ENCODE peak calls at places on chromosomes 5 and 9, in seven cellular contexts. F is DND-41; L is WTC11; V is fibroblast of pulmonary artery; K is CD4-positive, alpha-beta memory T cell; D is D341Med; E is AG04450. G is an unnamed sample.

GRCh38 chr5:107516452-107517184 is 154.1 kb downstream of the EFNA5 start:
- DNase-seq in F (no peak), L (no peak), V (no peak), K (no peak), D (no peak), E (no peak), G (no peak)

GRCh38 chr5:78886650-78887230 is 98.4 kb downstream of the ARSB start:
- DNase-seq in F (no peak), L (no peak), V (peak), K (no peak), D (no peak), E (no peak), G (no peak)

GRCh38 chr5:141349917-141350619 is at the start of gene PCDHGB1:
- DNase-seq in F (no peak), L (peak), V (peak), K (peak), D (peak), E (no peak), G (peak)

GRCh38 chr9:102669220-102669619 is 325.9 kb upstream of the CYLC2 start:
- DNase-seq in F (no peak), L (no peak), V (no peak), K (no peak), D (no peak), E (no peak), G (no peak)

GRCh38 chr5:53151713-53152458 is 42.3 kb upstream of the MOCS2 start:
- DNase-seq in F (no peak), L (no peak), V (peak), K (no peak), D (no peak), E (peak), G (no peak)

GRCh38 chr5:137695651-137696428 is 40.0 kb downstream of the KLHL3 start:
- DNase-seq in F (peak), L (peak), V (no peak), K (peak), D (no peak), E (no peak), G (no peak)

GRCh38 chr9:136023401-136024225 is 62.4 kb upstream of the UBAC1 start:
- DNase-seq in F (no peak), L (peak), V (peak), K (no peak), D (no peak), E (peak), G (peak)

GRCh38 chr5:154541553-154541952 is 63.5 kb upstream of the HAND1 start:
- DNase-seq in F (no peak), L (peak), V (no peak), K (no peak), D (no peak), E (no peak), G (no peak)

GRCh38 chr5:125002727-125003598 is 256.5 kb upstream of the ZNF608 start:
- DNase-seq in F (peak), L (no peak), V (no peak), K (no peak), D (no peak), E (no peak), G (no peak)

GRCh38 chr5:65483474-65484346 is 2.0 kb upstream of the ADAMTS6 start:
- DNase-seq in F (no peak), L (no peak), V (peak), K (peak), D (peak), E (no peak), G (no peak)

GRCh38 chr5:37133939-37134338 is 115.2 kb downstream of the CPLANE1 start:
- DNase-seq in F (no peak), L (no peak), V (peak), K (no peak), D (no peak), E (peak), G (no peak)

GRCh38 chr9:80507611-80508010 is 935.8 kb downstream of the TLE4 start:
- DNase-seq in F (no peak), L (no peak), V (no peak), K (no peak), D (no peak), E (no peak), G (no peak)

GRCh38 chr5:131280417-131280816 is 16.6 kb downstream of the CDC42SE2 start:
- DNase-seq in F (no peak), L (no peak), V (peak), K (no peak), D (no peak), E (no peak), G (no peak)

GRCh38 chr5:179867079-179867465 is 8.5 kb upstream of the MRNIP start:
- DNase-seq in F (no peak), L (no peak), V (no peak), K (no peak), D (no peak), E (no peak), G (no peak)

GRCh38 chr9:87375397-87376073 is 122.1 kb upstream of the DAPK1 start:
- DNase-seq in F (no peak), L (no peak), V (peak), K (no peak), D (no peak), E (no peak), G (no peak)

GRCh38 chr9:134360897-134361296 is 34.6 kb downstream of the RXRA start:
- DNase-seq in F (no peak), L (no peak), V (peak), K (no peak), D (no peak), E (no peak), G (peak)

GRCh38 chr5:40776658-40776977 is 20.9 kb upstream of the TTC33 start:
- DNase-seq in F (no peak), L (no peak), V (no peak), K (no peak), D (no peak), E (no peak), G (no peak)

GRCh38 chr5:119340597-119341218 is 15.1 kb upstream of the TNFAIP8 start:
- DNase-seq in F (peak), L (no peak), V (no peak), K (peak), D (no peak), E (no peak), G (no peak)

GRCh38 chr5:154197801-154198461 is 7.4 kb downstream of the GALNT10 start:
- DNase-seq in F (no peak), L (no peak), V (peak), K (peak), D (no peak), E (no peak), G (no peak)

GRCh38 chr5:43639566-43639965 is 36.6 kb downstream of the NNT start:
- DNase-seq in F (no peak), L (no peak), V (no peak), K (no peak), D (no peak), E (no peak), G (no peak)

GRCh38 chr9:35232867-35233544 is 71.2 kb downstream of the UNC13B start:
- DNase-seq in F (no peak), L (no peak), V (no peak), K (no peak), D (no peak), E (no peak), G (no peak)

GRCh38 chr5:72511371-72512178 is 4.4 kb upstream of the ZNF366 start:
- DNase-seq in F (no peak), L (no peak), V (no peak), K (no peak), D (no peak), E (no peak), G (no peak)

GRCh38 chr9:137467896-137468295 is 8.8 kb upstream of the NSMF start:
- DNase-seq in F (no peak), L (no peak), V (no peak), K (no peak), D (no peak), E (no peak), G (no peak)

GRCh38 chr5:134555889-134556311 is 30.4 kb downstream of the JADE2 start:
- DNase-seq in F (peak), L (peak), V (peak), K (peak), D (peak), E (no peak), G (peak)

GRCh38 chr9:8831568-8831967 is 1032.0 kb upstream of the DMAC1 start:
- DNase-seq in F (no peak), L (no peak), V (no peak), K (no peak), D (no peak), E (no peak), G (no peak)

GRCh38 chr9:116212986-116213672 is 59.5 kb downstream of the PAPPA start:
- DNase-seq in F (no peak), L (no peak), V (no peak), K (no peak), D (no peak), E (no peak), G (no peak)